ENCODE peak calls at places on chromosomes 3 and 15, in ten cellular contexts. T is NCI-H146, N is posterior cingulate gyrus, C is RPMI7951, Q is NCI-H187 treated with DMSO at 0.1 percent for 48 hours, M is GM04504, G is GM23338, J is D341Med, W is thyroid gland, P is iPS-NIHi11. R is an unnamed sample.
A peak's percentile ranks its signal among the peaks of the same experiment; 100 is the strongest.

GRCh38 chr15:67190813-67191212 is 63.6 kb downstream of the AAGAB start:
- DNase-seq in T (no peak), N (no peak), C (no peak), Q (no peak), M (no peak), G (no peak), J (peak; percentile 21), W (no peak), P (no peak), R (no peak)

GRCh38 chr3:54062546-54062945 is 59.8 kb upstream of the CACNA2D3 start:
- DNase-seq in T (no peak), N (no peak), C (peak; percentile 28), Q (no peak), M (no peak), G (no peak), J (no peak), W (no peak), P (no peak), R (no peak)

GRCh38 chr3:3629911-3630310 is 169.3 kb upstream of the LRRN1 start:
- DNase-seq in T (no peak), N (no peak), C (no peak), Q (no peak), M (no peak), G (no peak), J (no peak), W (no peak), P (no peak), R (peak; percentile 82)

GRCh38 chr3:158672293-158673176 is at the start of gene LXN:
- DNase-seq in T (peak; percentile 70), N (peak; percentile 93), C (peak; percentile 75), Q (no peak), M (no peak), G (peak; percentile 97), J (peak; percentile 52), W (peak; percentile 93), P (peak; percentile 96), R (peak; percentile 21)

GRCh38 chr3:170869645-170870593 is at the start of gene RPL22L1:
- DNase-seq in T (no peak), N (peak; percentile 99), C (peak; percentile 98), Q (no peak), M (peak; percentile 91), G (peak; percentile 98), J (peak; percentile 92), W (peak; percentile 95), P (peak; percentile 92), R (peak; percentile 98)

GRCh38 chr3:57179580-57180410 is 14.6 kb upstream of the IL17RD start:
- DNase-seq in T (peak; percentile 27), N (no peak), C (peak; percentile 35), Q (no peak), M (no peak), G (peak; percentile 68), J (no peak), W (peak; percentile 6), P (no peak), R (peak; percentile 36)

GRCh38 chr15:66095871-66096710 is 157.5 kb downstream of the MEGF11 start:
- DNase-seq in T (no peak), N (no peak), C (no peak), Q (no peak), M (no peak), G (no peak), J (no peak), W (no peak), P (no peak), R (no peak)

GRCh38 chr3:183697610-183698317 is at the start of gene YEATS2:
- DNase-seq in T (peak; percentile 89), N (no peak), C (peak; percentile 72), Q (no peak), M (peak; percentile 28), G (peak; percentile 83), J (peak; percentile 99), W (peak; percentile 60), P (peak; percentile 99), R (peak; percentile 70)

GRCh38 chr3:18382760-18383369 is 42.3 kb downstream of the SATB1 start:
- DNase-seq in T (no peak), N (no peak), C (no peak), Q (no peak), M (no peak), G (peak; percentile 17), J (no peak), W (no peak), P (no peak), R (no peak)